ENCODE peak calls at places on chromosomes 2 and 18, in four cellular contexts. U is HEK293T, H is fibroblast of the aortic adventitia, W is fibroblast of gingiva. P is an unnamed sample.
A peak's percentile ranks its signal among the peaks of the same experiment; 100 is the strongest.

GRCh38 chr18:75205760-75206109 is 3.2 kb downstream of the PTGR3 start:
- DNase-seq in H (no peak), W (no peak), U (no peak), P (no peak)

GRCh38 chr2:179440642-179441251 is 176.1 kb upstream of the SESTD1 start:
- DNase-seq in H (peak; percentile 58), W (peak; percentile 14), U (peak; percentile 18), P (peak; percentile 39)

GRCh38 chr2:161990741-161991140 is 83.3 kb downstream of the DPP4 start:
- DNase-seq in U (no peak), W (peak; percentile 73), H (peak; percentile 92), P (peak; percentile 85)

GRCh38 chr2:209383212-209383611 is 40.6 kb upstream of the MAP2 start:
- DNase-seq in H (peak; percentile 90), U (no peak), W (peak; percentile 25), P (peak; percentile 72)

GRCh38 chr2:39119732-39120520 is 925 bp downstream of the SOS1 start:
- DNase-seq in W (peak; percentile 58), H (peak; percentile 49), U (peak; percentile 61), P (no peak)

GRCh38 chr2:9201185-9201891 is 5.3 kb upstream of the ASAP2 start:
- DNase-seq in W (no peak), H (peak; percentile 80), U (no peak), P (no peak)

GRCh38 chr2:205556841-205557539 is 125.3 kb upstream of the NRP2 start:
- DNase-seq in U (peak; percentile 10), W (no peak), H (no peak), P (no peak)

GRCh38 chr2:215060851-215061541 is 77.4 kb downstream of the ABCA12 start:
- DNase-seq in H (no peak), U (no peak), W (no peak), P (no peak)

P was measured in fibroblast of the conjunctiva.